ENCODE peak calls at places on chromosomes 5 and 9, in eight cellular contexts. One of them, this sample, is unnamed.

GRCh38 chr9:35571113-35571512 is 33.9 kb upstream of the TESK1 start:
- DNase-seq in psoas muscle: no peak
- DNase-seq in left ventricle myocardium inferior: no peak
- DNase-seq in body of pancreas: no peak
- DNase-seq in NCI-H146: no peak
- DNase-seq in fibroblast of mammary gland: no peak
- DNase-seq in heart right ventricle: no peak
- DNase-seq in substantia nigra: no peak
- DNase-seq in this sample: no peak

GRCh38 chr9:94632736-94633135 is 6.6 kb downstream of the FBP1 start:
- DNase-seq in left ventricle myocardium inferior: no peak
- DNase-seq in heart right ventricle: no peak
- DNase-seq in body of pancreas: no peak
- DNase-seq in substantia nigra: no peak
- DNase-seq in NCI-H146: no peak
- DNase-seq in psoas muscle: no peak
- DNase-seq in fibroblast of mammary gland: no peak
- DNase-seq in this sample: no peak

GRCh38 chr9:17962747-17963146 is 383.9 kb downstream of the SH3GL2 start:
- DNase-seq in substantia nigra: no peak
- DNase-seq in heart right ventricle: no peak
- DNase-seq in fibroblast of mammary gland: peak
- DNase-seq in body of pancreas: peak
- DNase-seq in NCI-H146: no peak
- DNase-seq in psoas muscle: no peak
- DNase-seq in left ventricle myocardium inferior: peak
- DNase-seq in this sample: no peak

GRCh38 chr9:117835798-117836197 is 131.6 kb downstream of the TLR4 start:
- DNase-seq in fibroblast of mammary gland: no peak
- DNase-seq in body of pancreas: no peak
- DNase-seq in psoas muscle: no peak
- DNase-seq in heart right ventricle: no peak
- DNase-seq in substantia nigra: no peak
- DNase-seq in left ventricle myocardium inferior: no peak
- DNase-seq in NCI-H146: no peak
- DNase-seq in this sample: no peak

GRCh38 chr9:38145526-38146053 is 76.6 kb upstream of the SHB start:
- DNase-seq in heart right ventricle: no peak
- DNase-seq in NCI-H146: no peak
- DNase-seq in psoas muscle: no peak
- DNase-seq in substantia nigra: no peak
- DNase-seq in fibroblast of mammary gland: no peak
- DNase-seq in left ventricle myocardium inferior: no peak
- DNase-seq in body of pancreas: no peak
- DNase-seq in this sample: no peak

GRCh38 chr5:87829214-87829551 is 416.5 kb upstream of the CCNH start:
- DNase-seq in NCI-H146: no peak
- DNase-seq in substantia nigra: no peak
- DNase-seq in heart right ventricle: peak
- DNase-seq in left ventricle myocardium inferior: peak
- DNase-seq in fibroblast of mammary gland: peak
- DNase-seq in psoas muscle: peak
- DNase-seq in body of pancreas: peak
- DNase-seq in this sample: peak

GRCh38 chr9:114362394-114362793 is 25.4 kb downstream of the AKNA start:
- DNase-seq in psoas muscle: no peak
- DNase-seq in body of pancreas: no peak
- DNase-seq in substantia nigra: no peak
- DNase-seq in left ventricle myocardium inferior: no peak
- DNase-seq in heart right ventricle: no peak
- DNase-seq in NCI-H146: no peak
- DNase-seq in fibroblast of mammary gland: no peak
- DNase-seq in this sample: no peak

GRCh38 chr9:71079451-71079850 is 42.0 kb downstream of the TRPM3 start:
- DNase-seq in left ventricle myocardium inferior: no peak
- DNase-seq in body of pancreas: no peak
- DNase-seq in psoas muscle: no peak
- DNase-seq in heart right ventricle: no peak
- DNase-seq in fibroblast of mammary gland: peak
- DNase-seq in substantia nigra: no peak
- DNase-seq in NCI-H146: no peak
- DNase-seq in this sample: no peak

GRCh38 chr5:132480546-132481242 is 9.9 kb downstream of the IRF1 start:
- DNase-seq in psoas muscle: no peak
- DNase-seq in substantia nigra: no peak
- DNase-seq in body of pancreas: no peak
- DNase-seq in fibroblast of mammary gland: no peak
- DNase-seq in NCI-H146: no peak
- DNase-seq in heart right ventricle: no peak
- DNase-seq in left ventricle myocardium inferior: no peak
- DNase-seq in this sample: no peak

This sample was measured in tibial artery.